ENCODE peak calls at places on chromosomes 7 and 10, in six cellular contexts. O, Q, U, I, K and B are unnamed samples. For H3K9me2, the result is how much of the 10 kb centered on the place peaks cover.

GRCh38 chr10:92478536-92478935 is 95.4 kb downstream of the IDE start:
- DNase-seq in Q (no peak), I (no peak), O (no peak), U (no peak), K (no peak), B (no peak)

GRCh38 chr7:26630941-26631580 is 233.3 kb downstream of the SKAP2 start:
- DNase-seq in I (no peak), U (no peak), O (no peak), K (no peak), Q (no peak), B (no peak)

GRCh38 chr10:4586756-4587155 is 239.3 kb upstream of the AKR1E2 start:
- DNase-seq in K (no peak), I (no peak), Q (no peak), U (peak), O (no peak), B (no peak)

GRCh38 chr7:34096135-34096775 is 190.9 kb downstream of the BMPER start:
- DNase-seq in O (no peak), K (no peak), Q (peak), U (peak), I (no peak), B (no peak)

GRCh38 chr10:63929826-63930467 is 408.7 kb downstream of the REEP3 start:
- DNase-seq in Q (peak), K (peak), U (no peak), O (no peak), I (no peak), B (no peak)

GRCh38 chr10:50624866-50625491 is 1.2 kb upstream of the SGMS1 start:
- DNase-seq in Q (peak), K (peak), I (peak), U (peak), O (peak), B (peak)

GRCh38 chr7:150514748-150515222 is at the start of gene GIMAP7:
- DNase-seq in U (no peak), K (no peak), Q (no peak), O (peak), I (no peak), B (no peak)

GRCh38 chr10:69768386-69768785 is 33.3 kb upstream of the COL13A1 start:
- DNase-seq in K (no peak), U (peak), O (no peak), Q (no peak), I (no peak), B (no peak)

GRCh38 chr10:100508691-100509150 is 10.9 kb downstream of the SEC31B start:
- DNase-seq in O (peak), Q (peak), U (peak), I (peak), K (peak), B (peak)

GRCh38 chr10:11322698-11323097 is 288.8 kb downstream of the USP6NL start:
- DNase-seq in U (no peak), K (no peak), O (no peak), I (no peak), Q (no peak), B (no peak)

GRCh38 chr7:37050801-37051200 is 326.5 kb upstream of the AOAH start:
- DNase-seq in O (no peak), K (no peak), U (no peak), Q (no peak), I (no peak), B (no peak)

GRCh38 chr7:131897016-131897789 is 340.8 kb upstream of the PODXL start:
- DNase-seq in Q (peak), U (peak), I (peak), K (peak), O (no peak), B (no peak)
- H3K9me2 ChIP-seq in Q (under half), U (under half), I (under half), K (under half), O (under half), B (under half)

GRCh38 chr7:20219062-20219445 is 1.9 kb upstream of the MACC1 start:
- DNase-seq in Q (no peak), U (no peak), K (no peak), O (no peak), I (no peak), B (peak)

GRCh38 chr7:20220824-20221547 is 3.8 kb upstream of the MACC1 start:
- DNase-seq in U (peak), I (no peak), O (peak), K (no peak), Q (peak), B (peak)

GRCh38 chr7:20220293-20220755 is 3.1 kb upstream of the MACC1 start:
- DNase-seq in U (no peak), K (no peak), I (no peak), Q (no peak), O (peak), B (peak)

GRCh38 chr7:20218261-20218660 is 1.1 kb upstream of the MACC1 start:
- DNase-seq in Q (peak), K (no peak), U (no peak), O (no peak), I (no peak), B (no peak)

DNA sequence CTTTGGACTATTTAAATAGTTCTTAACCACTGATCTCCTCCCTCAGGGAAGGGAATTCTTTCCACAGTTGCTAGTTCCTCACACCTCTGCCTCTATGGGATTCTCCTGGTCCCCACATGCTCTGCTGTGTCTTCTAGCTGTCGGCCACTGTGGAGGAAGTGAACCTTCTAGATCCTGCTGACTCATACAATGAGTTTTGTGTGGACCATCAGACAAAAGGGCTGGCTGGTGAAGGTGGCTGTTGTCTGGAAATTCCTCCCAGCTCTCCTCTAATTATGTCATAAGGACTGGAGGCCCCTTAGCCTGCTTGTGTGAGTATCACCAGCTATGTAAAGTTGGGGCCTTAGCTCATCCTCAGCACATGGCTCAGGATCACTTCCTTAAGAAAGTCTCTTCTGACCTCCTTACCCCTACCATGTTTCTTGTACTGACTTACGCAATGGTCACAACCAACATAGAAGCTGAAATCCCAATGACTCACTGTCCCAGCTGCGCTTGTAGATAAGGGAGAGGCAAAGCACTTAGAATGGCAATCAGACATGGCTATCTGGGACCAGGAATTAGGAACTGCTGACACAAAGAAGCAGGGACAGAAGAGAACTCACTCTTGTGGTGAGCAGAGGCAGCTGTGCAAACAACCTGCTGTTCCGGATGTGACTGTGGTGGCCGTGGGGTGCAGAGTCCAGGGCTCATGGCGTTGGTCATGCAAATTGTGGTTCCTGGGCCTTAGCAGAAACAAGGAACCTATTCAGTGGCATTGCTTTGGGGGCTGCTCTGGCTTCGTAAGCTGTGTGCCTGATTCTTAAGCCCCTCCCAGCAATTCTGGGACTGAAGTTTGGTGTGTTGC is 2.5 kb upstream of the MACC1 start:
- DNase-seq in Q (peak), I (no peak), K (no peak), U (peak), O (peak), B (peak)
- H3K4me3 ChIP-seq in Q (no peak), I (no peak), K (no peak), U (no peak), O (peak), B (peak)

GRCh38 chr10:85060944-85061343 is 732.6 kb downstream of the CCSER2 start:
- DNase-seq in Q (no peak), K (no peak), O (no peak), U (no peak), I (no peak), B (no peak)

DNA sequence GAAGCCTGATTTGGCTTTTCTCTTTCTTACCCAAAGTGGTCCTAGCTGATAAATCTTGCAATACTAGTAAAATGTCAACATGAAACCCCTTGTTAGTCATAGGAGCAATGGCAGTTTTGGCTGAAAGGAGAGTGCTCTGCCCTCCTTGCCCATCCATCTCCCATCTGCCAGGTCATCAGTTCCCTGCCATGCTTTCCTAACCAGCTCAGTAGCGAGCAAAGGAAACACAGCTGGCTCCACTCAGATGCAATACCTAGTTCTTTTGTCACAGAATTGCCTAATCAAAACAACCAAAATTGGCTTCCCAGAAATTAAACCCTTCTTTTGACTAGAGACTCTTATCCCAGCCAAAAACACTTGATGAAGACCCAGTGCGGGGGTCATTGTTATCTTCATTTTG is 733.0 kb downstream of the CCSER2 start:
- DNase-seq in O (no peak), Q (no peak), U (no peak), K (no peak), I (no peak), B (no peak)
- H3K9ac ChIP-seq in O (no peak), Q (no peak), U (no peak), K (no peak), I (no peak), B (no peak)

GRCh38 chr7:131898418-131898817 is 342.0 kb upstream of the PODXL start:
- DNase-seq in Q (peak), I (no peak), U (peak), K (no peak), O (no peak), B (no peak)
- H3K9me2 ChIP-seq in Q (under half), I (under half), U (under half), K (under half), O (under half), B (under half)

GRCh38 chr10:20797290-20797689 is 99.8 kb downstream of the NEBL start:
- DNase-seq in I (no peak), K (no peak), O (no peak), Q (no peak), U (no peak), B (no peak)

DNA sequence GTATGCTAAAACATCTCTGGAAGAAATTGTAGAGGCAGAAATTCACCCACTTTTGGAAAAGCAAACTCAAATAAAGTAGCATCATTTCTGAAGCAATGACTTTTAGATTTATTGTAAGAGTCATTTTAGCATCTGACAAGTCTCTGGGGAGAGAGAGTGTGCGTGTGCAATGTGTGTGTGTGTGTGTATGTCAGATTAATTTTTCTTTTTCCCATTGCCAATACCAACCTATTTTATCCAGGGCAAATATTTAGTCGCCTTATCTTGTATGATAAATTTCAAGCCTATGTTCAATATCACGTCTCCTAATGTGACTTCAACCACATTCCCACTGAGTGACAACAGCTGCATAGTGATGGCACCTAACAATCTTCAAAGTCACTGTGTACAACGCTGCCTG is 101.7 kb downstream of the NEBL start:
- DNase-seq in U (no peak), Q (no peak), I (no peak), O (no peak), K (no peak), B (no peak)
- H3K4me3 ChIP-seq in U (no peak), Q (no peak), I (no peak), O (no peak), K (no peak), B (no peak)